ENCODE peak calls at places on chromosomes 16 and 17, in seven cellular contexts. R, D, T, I, P, F and N are unnamed samples.

GRCh38 chr17:77924757-77925336 is 33.7 kb upstream of the TNRC6C start:
- DNase-seq in R (peak), D (peak), T (no peak), I (no peak), P (peak), F (no peak), N (peak)

GRCh38 chr16:1206326-1206725 is 18.7 kb downstream of the TPSG1 start:
- DNase-seq in R (no peak), D (no peak), T (no peak), I (no peak), P (no peak), F (no peak), N (no peak)

GRCh38 chr16:82936941-82937551 is 310.3 kb downstream of the CDH13 start:
- DNase-seq in R (no peak), D (no peak), T (no peak), I (no peak), P (no peak), F (no peak), N (peak)

GRCh38 chr17:72187544-72187943 is 66.7 kb downstream of the SOX9 start:
- DNase-seq in R (no peak), D (peak), T (no peak), I (no peak), P (no peak), F (no peak), N (peak)

GRCh38 chr17:4807534-4808377 is 804 bp downstream of the PLD2 start:
- DNase-seq in R (no peak), D (no peak), T (peak), I (peak), P (no peak), F (no peak), N (no peak)

GRCh38 chr17:29578626-29579485 is 10.4 kb downstream of the TP53I13 start:
- DNase-seq in R (no peak), D (no peak), T (peak), I (no peak), P (no peak), F (no peak), N (no peak)

GRCh38 chr17:77460514-77461046 is 319.8 kb downstream of the SEC14L1 start:
- DNase-seq in R (no peak), D (no peak), T (no peak), I (no peak), P (no peak), F (no peak), N (peak)

GRCh38 chr17:61599608-61600007 is 8.6 kb upstream of the NACA2 start:
- DNase-seq in R (no peak), D (no peak), T (no peak), I (no peak), P (no peak), F (no peak), N (no peak)

GRCh38 chr17:67095803-67096202 is 51.4 kb downstream of the CACNG1 start:
- DNase-seq in R (no peak), D (no peak), T (no peak), I (no peak), P (no peak), F (no peak), N (peak)

GRCh38 chr17:28828294-28829040 is 14.1 kb downstream of the FAM222B start:
- DNase-seq in R (no peak), D (no peak), T (no peak), I (no peak), P (no peak), F (no peak), N (peak)

GRCh38 chr17:17352836-17353624 is 49.9 kb downstream of the NT5M start:
- DNase-seq in R (no peak), D (no peak), T (no peak), I (no peak), P (no peak), F (no peak), N (no peak)

GRCh38 chr17:50269477-50270429 is 4.5 kb upstream of the TMEM92 start:
- DNase-seq in R (peak), D (peak), T (peak), I (peak), P (peak), F (peak), N (peak)

GRCh38 chr17:81096741-81097133 is 61.8 kb downstream of the BAIAP2 start:
- DNase-seq in R (no peak), D (no peak), T (peak), I (no peak), P (no peak), F (no peak), N (no peak)

GRCh38 chr17:8935194-8935593 is 30.3 kb downstream of the PIK3R5 start:
- DNase-seq in R (peak), D (peak), T (no peak), I (no peak), P (no peak), F (no peak), N (no peak)

GRCh38 chr17:8125947-8126305 is 2.0 kb upstream of the HES7 start:
- DNase-seq in R (peak), D (peak), T (peak), I (no peak), P (no peak), F (peak), N (no peak)

GRCh38 chr16:88926374-88926990 is 50.5 kb downstream of the CBFA2T3 start:
- DNase-seq in R (no peak), D (peak), T (no peak), I (no peak), P (no peak), F (no peak), N (no peak)

GRCh38 chr16:14015948-14016347 is 55.2 kb upstream of the MRTFB start:
- DNase-seq in R (no peak), D (peak), T (no peak), I (peak), P (no peak), F (no peak), N (peak)

GRCh38 chr16:88911148-88911945 is 44.9 kb upstream of the PABPN1L start:
- DNase-seq in R (no peak), D (no peak), T (no peak), I (no peak), P (no peak), F (no peak), N (no peak)

GRCh38 chr16:5016967-5017677 is 16.6 kb downstream of the NAGPA start:
- DNase-seq in R (no peak), D (no peak), T (no peak), I (no peak), P (no peak), F (no peak), N (no peak)

GRCh38 chr16:69326172-69326873 is 4.1 kb downstream of the PDF start:
- DNase-seq in R (no peak), D (no peak), T (no peak), I (no peak), P (no peak), F (no peak), N (no peak)

GRCh38 chr17:8185580-8186445 is 4.2 kb downstream of the BORCS6 start:
- DNase-seq in R (peak), D (peak), T (peak), I (peak), P (peak), F (peak), N (peak)

GRCh38 chr17:28372203-28372944 is 880 bp downstream of the SARM1 start:
- DNase-seq in R (peak), D (peak), T (no peak), I (no peak), P (no peak), F (no peak), N (peak)

GRCh38 chr16:56812884-56813283 is 52.1 kb upstream of the SLC12A3 start:
- DNase-seq in R (no peak), D (no peak), T (no peak), I (peak), P (no peak), F (no peak), N (peak)

GRCh38 chr17:64457156-64457555 is 8.2 kb downstream of the MILR1 start:
- DNase-seq in R (no peak), D (no peak), T (no peak), I (no peak), P (no peak), F (no peak), N (peak)

GRCh38 chr16:85901760-85902365 is 2.9 kb downstream of the IRF8 start:
- DNase-seq in R (no peak), D (no peak), T (no peak), I (no peak), P (no peak), F (no peak), N (no peak)

GRCh38 chr16:1990336-1991134 is 765 bp downstream of the SYNGR3 start:
- DNase-seq in R (peak), D (no peak), T (no peak), I (no peak), P (no peak), F (no peak), N (no peak)

GRCh38 chr17:238964-239259 is 57.5 kb upstream of the DOC2B start:
- DNase-seq in R (no peak), D (no peak), T (no peak), I (no peak), P (no peak), F (no peak), N (no peak)

GRCh38 chr16:7313170-7313569 is 19.5 kb upstream of the RBFOX1 start:
- DNase-seq in R (peak), D (no peak), T (no peak), I (no peak), P (no peak), F (peak), N (no peak)

GRCh38 chr17:73786286-73786743 is 142.1 kb upstream of the SDK2 start:
- DNase-seq in R (peak), D (no peak), T (no peak), I (peak), P (no peak), F (no peak), N (no peak)

GRCh38 chr17:73663614-73664013 is 19.4 kb upstream of the SDK2 start:
- DNase-seq in R (no peak), D (no peak), T (no peak), I (no peak), P (no peak), F (no peak), N (no peak)

GRCh38 chr17:77622627-77623026 is 335.9 kb upstream of the TNRC6C start:
- DNase-seq in R (no peak), D (no peak), T (no peak), I (no peak), P (no peak), F (no peak), N (no peak)

GRCh38 chr16:85864965-85865364 is 34.0 kb upstream of the IRF8 start:
- DNase-seq in R (no peak), D (no peak), T (no peak), I (no peak), P (no peak), F (no peak), N (no peak)

GRCh38 chr17:37766951-37767350 is 22.1 kb upstream of the HNF1B start:
- DNase-seq in R (no peak), D (no peak), T (no peak), I (no peak), P (no peak), F (no peak), N (no peak)

GRCh38 chr17:67708378-67708777 is 9.4 kb upstream of the NOL11 start:
- DNase-seq in R (no peak), D (no peak), T (no peak), I (no peak), P (no peak), F (peak), N (no peak)

GRCh38 chr17:27888945-27889344 is 4.2 kb downstream of the LYRM9 start:
- DNase-seq in R (peak), D (no peak), T (no peak), I (no peak), P (no peak), F (no peak), N (no peak)

GRCh38 chr16:48284772-48285409 is 37.6 kb upstream of the ABCC11 start:
- DNase-seq in R (peak), D (no peak), T (no peak), I (no peak), P (no peak), F (no peak), N (no peak)

GRCh38 chr17:63491976-63492575 is 15.2 kb downstream of the ACE start:
- DNase-seq in R (no peak), D (no peak), T (no peak), I (no peak), P (no peak), F (no peak), N (no peak)

GRCh38 chr16:11967195-11967911 is 2.3 kb downstream of the TNFRSF17 start:
- DNase-seq in R (no peak), D (no peak), T (no peak), I (no peak), P (no peak), F (no peak), N (no peak)

GRCh38 chr16:11968577-11968976 is 3.6 kb downstream of the TNFRSF17 start:
- DNase-seq in R (no peak), D (no peak), T (no peak), I (no peak), P (no peak), F (no peak), N (no peak)

GRCh38 chr16:11966173-11966572 is 1.2 kb downstream of the TNFRSF17 start:
- DNase-seq in R (no peak), D (no peak), T (no peak), I (no peak), P (no peak), F (no peak), N (no peak)

GRCh38 chr16:11963706-11964105 is 1.3 kb upstream of the TNFRSF17 start:
- DNase-seq in R (no peak), D (no peak), T (no peak), I (no peak), P (no peak), F (no peak), N (no peak)

DNA sequence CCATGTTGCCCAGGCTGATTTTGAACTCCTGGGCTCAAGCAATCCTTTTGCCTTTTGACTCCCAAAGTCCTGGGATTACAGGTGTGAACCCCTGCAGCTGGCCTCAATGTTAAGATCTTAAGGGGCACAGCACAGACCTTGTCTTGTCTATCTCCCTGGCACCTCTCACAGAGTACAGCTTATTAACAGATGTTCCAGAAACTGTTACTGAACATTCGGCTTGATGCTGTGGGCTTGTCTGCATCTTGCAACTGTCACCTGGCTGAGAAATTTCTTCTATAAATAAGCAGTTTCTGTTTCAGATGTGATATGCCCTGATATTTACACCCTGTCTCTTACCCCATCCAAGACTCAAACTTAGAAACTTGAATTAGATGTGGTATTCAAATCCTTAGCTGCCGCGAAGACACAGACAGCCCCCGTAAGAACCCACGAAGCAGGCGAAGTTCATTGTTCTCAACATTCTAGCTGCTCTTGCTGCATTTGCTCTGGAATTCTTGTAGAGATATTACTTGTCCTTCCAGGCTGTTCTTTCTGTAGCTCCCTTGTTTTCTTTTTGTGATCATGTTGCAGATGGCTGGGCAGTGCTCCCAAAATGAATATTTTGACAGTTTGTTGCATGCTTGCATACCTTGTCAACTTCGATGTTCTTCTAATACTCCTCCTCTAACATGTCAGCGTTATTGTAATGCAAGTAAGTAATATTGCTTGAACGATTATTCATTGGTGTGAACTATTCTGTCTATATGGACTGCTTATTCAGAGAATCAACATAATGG is at the start of gene TNFRSF17:
- DNase-seq in R (no peak), D (no peak), T (no peak), I (no peak), P (no peak), F (no peak), N (no peak)
- H3K4me3 ChIP-seq in R (no peak), D (no peak), T (no peak), I (no peak), P (no peak), F (no peak), N (no peak)

GRCh38 chr16:30374538-30374937 is at the start of gene MYL11:
- DNase-seq in R (no peak), D (no peak), T (no peak), I (no peak), P (no peak), F (no peak), N (no peak)

GRCh38 chr16:30375830-30376229 is 1.2 kb downstream of the MYL11 start:
- DNase-seq in R (peak), D (no peak), T (peak), I (no peak), P (no peak), F (no peak), N (no peak)

GRCh38 chr16:30377812-30378235 is 3.2 kb downstream of the MYL11 start:
- DNase-seq in R (peak), D (peak), T (peak), I (peak), P (peak), F (no peak), N (peak)

GRCh38 chr16:30377050-30377811 is 2.6 kb downstream of the MYL11 start:
- DNase-seq in R (peak), D (no peak), T (no peak), I (no peak), P (no peak), F (peak), N (no peak)

GRCh38 chr16:30376508-30376907 is 1.9 kb downstream of the MYL11 start:
- DNase-seq in R (no peak), D (no peak), T (peak), I (no peak), P (no peak), F (no peak), N (no peak)
- H3K4me3 ChIP-seq in R (no peak), D (no peak), T (no peak), I (no peak), P (no peak), F (no peak), N (no peak)

GRCh38 chr16:72093448-72094265 is at the start of the genes DHX38 and TXNL4B:
- DNase-seq in R (peak), D (peak), T (peak), I (peak), P (peak), F (peak), N (peak)

GRCh38 chr16:72094266-72094610 is 591 bp downstream of the DHX38 start:
- DNase-seq in R (peak), D (no peak), T (no peak), I (no peak), P (no peak), F (peak), N (no peak)

GRCh38 chr16:72098936-72099335 is 5.3 kb downstream of the DHX38 start:
- DNase-seq in R (peak), D (no peak), T (no peak), I (no peak), P (no peak), F (no peak), N (no peak)

GRCh38 chr16:72091217-72091616 is 2.2 kb downstream of the TXNL4B start:
- DNase-seq in R (no peak), D (no peak), T (no peak), I (no peak), P (no peak), F (no peak), N (no peak)

GRCh38 chr16:72092832-72093447 is 480 bp downstream of the TXNL4B start:
- DNase-seq in R (peak), D (peak), T (no peak), I (peak), P (no peak), F (no peak), N (peak)
- H3K4me3 ChIP-seq in R (peak), D (peak), T (peak), I (peak), P (peak), F (peak), N (peak)

GRCh38 chr17:1574697-1575471 is 12.3 kb upstream of the PITPNA start:
- DNase-seq in R (peak), D (no peak), T (no peak), I (no peak), P (no peak), F (no peak), N (no peak)
- H3K4me3 ChIP-seq in R (no peak), D (no peak), T (no peak), I (no peak), P (no peak), F (no peak), N (no peak)

DNA sequence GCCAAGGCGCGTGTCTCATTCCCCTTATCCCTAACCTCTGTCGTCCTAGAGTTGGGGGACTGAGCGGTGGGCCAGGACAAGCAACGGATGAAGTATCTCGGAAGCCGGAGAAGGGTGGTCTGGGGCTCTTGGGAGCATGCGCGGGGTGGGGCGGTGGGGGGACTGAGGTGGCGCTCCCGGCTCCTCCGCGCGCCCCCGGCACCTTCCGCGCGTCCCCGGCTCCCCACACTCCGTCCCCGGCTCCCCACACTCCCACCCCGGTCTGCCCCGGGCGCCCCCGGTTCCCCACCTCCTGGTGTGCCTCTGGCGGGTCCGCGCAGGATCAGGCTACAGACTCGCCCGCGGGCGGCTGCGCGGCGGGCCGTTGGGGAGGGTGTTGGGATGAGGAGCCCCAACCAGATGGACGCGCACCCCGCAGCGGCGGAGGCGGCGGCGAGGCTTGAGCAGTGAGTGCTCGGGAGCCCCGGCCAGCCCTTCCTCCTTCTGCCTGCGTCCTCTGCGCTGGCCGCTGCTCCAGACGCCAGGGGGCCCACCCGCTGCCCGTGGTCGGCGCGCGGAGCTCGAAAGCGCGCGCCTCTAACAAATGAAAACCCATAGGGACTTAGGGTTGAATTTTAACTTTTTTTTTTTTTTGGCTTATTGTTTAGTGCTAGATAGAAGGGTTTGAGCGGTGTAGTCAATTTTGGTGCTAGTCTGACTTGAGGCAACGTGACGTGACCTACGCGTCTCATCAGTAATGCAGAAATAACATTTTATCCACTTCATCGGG is 5.6 kb upstream of the CRYM start:
- DNase-seq in R (peak), D (peak), T (peak), I (peak), P (no peak), F (no peak), N (peak)
- H3K4me3 ChIP-seq in R (peak), D (peak), T (peak), I (peak), P (peak), F (no peak), N (peak)

GRCh38 chr17:21034350-21035235 is 8.2 kb downstream of the USP22 start:
- DNase-seq in R (peak), D (no peak), T (no peak), I (no peak), P (no peak), F (no peak), N (no peak)

GRCh38 chr17:21039839-21040575 is 2.8 kb downstream of the USP22 start:
- DNase-seq in R (peak), D (no peak), T (peak), I (peak), P (no peak), F (no peak), N (peak)

GRCh38 chr17:21033350-21033749 is 9.5 kb downstream of the USP22 start:
- DNase-seq in R (no peak), D (no peak), T (no peak), I (no peak), P (no peak), F (no peak), N (no peak)

GRCh38 chr17:21037117-21037803 is 5.6 kb downstream of the USP22 start:
- DNase-seq in R (no peak), D (no peak), T (no peak), I (no peak), P (no peak), F (no peak), N (no peak)

GRCh38 chr17:21036361-21036881 is 6.4 kb downstream of the USP22 start:
- DNase-seq in R (no peak), D (no peak), T (no peak), I (no peak), P (no peak), F (no peak), N (no peak)
- H3K4me3 ChIP-seq in R (peak), D (no peak), T (no peak), I (no peak), P (no peak), F (no peak), N (no peak)